ENCODE peak calls at places on chromosome 3, in nine cellular contexts. K is H54; R is HEK293T; L is naive thymus-derived CD8-positive, alpha-beta T cell; Q is NCI-H1930; P is NCI-H460; V is endothelial cell; X is activated T-helper 1 cell treated with anti-CD3 and anti-CD28 coated beads, Interleukin-2, amount 50 U/mL, for 16 hours; D is hepatocyte. W is an unnamed sample.

GRCh38 chr3:192879346-192880031 is 38.2 kb downstream of the MB21D2 start:
- DNase-seq in P (peak; percentile 84), R (peak; percentile 23), L (no peak), X (no peak), K (peak; percentile 85), V (no peak), D (peak; percentile 79), Q (no peak), W (peak; percentile 50)

GRCh38 chr3:153094386-153094785 is 67.6 kb upstream of the RAP2B start:
- DNase-seq in L (no peak), X (no peak), Q (no peak), P (no peak), R (no peak), D (no peak), K (no peak), V (no peak), W (no peak)

GRCh38 chr3:45864760-45865567 is 21.4 kb upstream of the CCR9 start:
- DNase-seq in R (no peak), P (no peak), X (no peak), K (no peak), V (no peak), L (no peak), D (no peak), Q (no peak), W (no peak)

GRCh38 chr3:150319900-150320299 is 88.2 kb upstream of the TSC22D2 start:
- DNase-seq in R (no peak), Q (no peak), V (no peak), K (peak; percentile 46), L (no peak), D (peak; percentile 81), P (peak; percentile 64), X (no peak), W (peak; percentile 88)

GRCh38 chr3:185859294-185859972 is 34.6 kb upstream of the IGF2BP2 start:
- DNase-seq in L (no peak), X (no peak), R (no peak), V (no peak), D (no peak), P (no peak), Q (no peak), K (no peak), W (no peak)

GRCh38 chr3:146050700-146051099 is 110.3 kb downstream of the PLOD2 start:
- DNase-seq in D (no peak), L (no peak), R (no peak), X (no peak), Q (no peak), V (no peak), K (no peak), P (no peak), W (no peak)

GRCh38 chr3:53102601-53103147 is 27.6 kb downstream of the RFT1 start:
- DNase-seq in K (no peak), V (no peak), R (no peak), L (no peak), X (no peak), Q (no peak), P (no peak), D (no peak), W (no peak)

GRCh38 chr3:14330508-14330907 is 71.9 kb upstream of the SLC6A6 start:
- DNase-seq in V (no peak), D (no peak), K (no peak), X (no peak), L (no peak), P (no peak), R (no peak), Q (no peak), W (no peak)

GRCh38 chr3:139934557-139935070 is 371 bp upstream of the CLSTN2 start:
- DNase-seq in V (peak; percentile 73), P (no peak), L (no peak), X (no peak), R (peak; percentile 75), K (no peak), Q (peak; percentile 78), D (peak; percentile 81), W (no peak)

GRCh38 chr3:159786489-159787181 is 202.0 kb upstream of the IL12A start:
- DNase-seq in Q (no peak), X (no peak), L (no peak), V (no peak), R (no peak), P (peak; percentile 19), D (peak; percentile 50), K (no peak), W (no peak)

GRCh38 chr3:28850186-28850585 is 430.7 kb upstream of the RBMS3 start:
- DNase-seq in X (no peak), R (no peak), D (no peak), L (no peak), P (no peak), V (no peak), K (no peak), Q (no peak), W (no peak)

GRCh38 chr3:149170672-149171071 is 41.2 kb downstream of the HPS3 start:
- DNase-seq in Q (no peak), L (no peak), D (no peak), V (no peak), R (no peak), P (no peak), K (no peak), X (no peak), W (no peak)

GRCh38 chr3:125618851-125619250 is 23.6 kb upstream of the OSBPL11 start:
- DNase-seq in V (no peak), K (no peak), R (no peak), D (no peak), L (no peak), Q (no peak), P (no peak), X (no peak), W (no peak)

GRCh38 chr3:194925614-194926013 is 239.9 kb downstream of the FAM43A start:
- DNase-seq in V (no peak), D (no peak), X (no peak), P (no peak), K (no peak), L (no peak), Q (no peak), R (no peak), W (no peak)

GRCh38 chr3:143000525-143000924 is 845 bp upstream of the U2SURP start:
- DNase-seq in V (no peak), L (no peak), X (no peak), R (no peak), P (no peak), K (no peak), Q (no peak), D (peak; percentile 58), W (peak; percentile 58)

GRCh38 chr3:187740446-187741399 is 4.5 kb downstream of the BCL6 start:
- DNase-seq in K (no peak), P (no peak), L (peak; percentile 61), R (no peak), X (peak; percentile 49), V (peak; percentile 80), Q (no peak), D (peak; percentile 84), W (peak; percentile 68)

GRCh38 chr3:121552379-121552778 is 6.6 kb upstream of the POLQ start:
- DNase-seq in V (no peak), P (no peak), L (no peak), R (no peak), K (no peak), Q (no peak), D (no peak), X (no peak), W (no peak)

GRCh38 chr3:171813897-171814460 is 3.7 kb upstream of the PLD1 start:
- DNase-seq in Q (no peak), V (no peak), P (no peak), R (no peak), L (no peak), X (no peak), K (no peak), D (no peak), W (no peak)

GRCh38 chr3:123447749-123448502 is 964 bp downstream of the ADCY5 start:
- DNase-seq in Q (peak; percentile 66), D (peak; percentile 74), V (peak; percentile 76), P (no peak), L (peak; percentile 44), X (no peak), K (no peak), R (peak; percentile 80), W (no peak)

GRCh38 chr3:12985148-12985547 is 88.1 kb downstream of the IQSEC1 start:
- DNase-seq in K (no peak), L (no peak), V (no peak), P (no peak), X (no peak), D (no peak), R (no peak), Q (no peak), W (no peak)

GRCh38 chr3:66133050-66133757 is 87.6 kb upstream of the SLC25A26 start:
- DNase-seq in X (no peak), P (no peak), Q (no peak), L (no peak), K (no peak), V (no peak), D (no peak), R (no peak), W (no peak)

GRCh38 chr3:6994081-6994668 is 133.3 kb downstream of the GRM7 start:
- DNase-seq in V (no peak), K (no peak), L (no peak), D (peak; percentile 19), Q (no peak), R (no peak), P (no peak), X (no peak), W (peak; percentile 31)

GRCh38 chr3:66398228-66399025 is 102.4 kb downstream of the LRIG1 start:
- DNase-seq in K (no peak), L (no peak), R (no peak), X (no peak), V (no peak), D (no peak), Q (no peak), P (no peak), W (no peak)

GRCh38 chr3:183790700-183791099 is 34.7 kb downstream of the MAP6D1 start:
- DNase-seq in D (no peak), Q (no peak), X (no peak), R (no peak), P (no peak), L (no peak), V (no peak), K (no peak), W (no peak)

GRCh38 chr3:3053974-3054373 is 56.2 kb downstream of the IL5RA start:
- DNase-seq in X (no peak), V (no peak), K (no peak), D (peak; percentile 42), R (no peak), L (no peak), Q (no peak), P (no peak), W (no peak)

GRCh38 chr3:128226186-128226725 is 73.0 kb downstream of the EEFSEC start:
- DNase-seq in R (no peak), V (no peak), K (no peak), L (no peak), Q (no peak), D (no peak), X (no peak), P (no peak), W (no peak)

GRCh38 chr3:119695480-119695879 is 7.3 kb upstream of the CFAP91 start:
- DNase-seq in L (no peak), D (no peak), P (no peak), Q (no peak), V (no peak), K (no peak), R (no peak), X (no peak), W (peak; percentile 33)

GRCh38 chr3:46299608-46300460 is 54.1 kb upstream of the CCR2 start:
- DNase-seq in L (no peak), Q (no peak), P (no peak), K (no peak), X (no peak), V (no peak), D (no peak), R (no peak), W (no peak)

GRCh38 chr3:137199678-137200077 is 241.9 kb downstream of the IL20RB start:
- DNase-seq in X (no peak), P (no peak), V (no peak), R (no peak), Q (no peak), D (no peak), L (no peak), K (no peak), W (no peak)

GRCh38 chr3:45644063-45644462 is 45.1 kb upstream of the SACM1L start:
- DNase-seq in Q (no peak), D (no peak), K (no peak), V (no peak), P (no peak), L (no peak), X (no peak), R (no peak), W (no peak)

GRCh38 chr3:98770261-98771039 is 7.3 kb downstream of the ST3GAL6 start:
- DNase-seq in L (no peak), X (no peak), V (no peak), K (no peak), P (no peak), Q (no peak), R (no peak), D (no peak), W (no peak)